ENCODE peak calls at places on chromosome 17, in seven cellular contexts. One of them, this sample, is unnamed.

GRCh38 chr17:2235792-2236365 is 67.7 kb downstream of the SMG6 start:
- DNase-seq in activated T-cell treated with anti-CD3 and anti-CD28 coated beads, Interleukin-2, amount 50 U/mL, for 72 hours: no peak
- DNase-seq in cardiac muscle cell: no peak
- DNase-seq in SK-N-SH: no peak
- DNase-seq in cardiac fibroblast: peak
- DNase-seq in left lobe of liver: no peak
- DNase-seq in HEK293T: no peak
- DNase-seq in this sample: no peak

GRCh38 chr17:850828-851759 is 68.9 kb downstream of the MRM3 start:
- DNase-seq in activated T-cell treated with anti-CD3 and anti-CD28 coated beads, Interleukin-2, amount 50 U/mL, for 72 hours: no peak
- DNase-seq in cardiac muscle cell: peak
- DNase-seq in SK-N-SH: peak
- DNase-seq in cardiac fibroblast: peak
- DNase-seq in left lobe of liver: no peak
- DNase-seq in HEK293T: no peak
- DNase-seq in this sample: peak

GRCh38 chr17:72079700-72080099 is 41.1 kb upstream of the SOX9 start:
- DNase-seq in activated T-cell treated with anti-CD3 and anti-CD28 coated beads, Interleukin-2, amount 50 U/mL, for 72 hours: no peak
- DNase-seq in cardiac muscle cell: no peak
- DNase-seq in SK-N-SH: no peak
- DNase-seq in cardiac fibroblast: peak
- DNase-seq in left lobe of liver: peak
- DNase-seq in HEK293T: no peak
- DNase-seq in this sample: no peak

GRCh38 chr17:36723459-36723858 is 122.1 kb downstream of the MRM1 start:
- DNase-seq in activated T-cell treated with anti-CD3 and anti-CD28 coated beads, Interleukin-2, amount 50 U/mL, for 72 hours: no peak
- DNase-seq in cardiac muscle cell: no peak
- DNase-seq in SK-N-SH: no peak
- DNase-seq in cardiac fibroblast: no peak
- DNase-seq in left lobe of liver: no peak
- DNase-seq in HEK293T: no peak
- DNase-seq in this sample: no peak

GRCh38 chr17:6457688-6458190 is 13.5 kb downstream of the PIMREG start:
- DNase-seq in activated T-cell treated with anti-CD3 and anti-CD28 coated beads, Interleukin-2, amount 50 U/mL, for 72 hours: no peak
- DNase-seq in cardiac muscle cell: no peak
- DNase-seq in SK-N-SH: no peak
- DNase-seq in cardiac fibroblast: no peak
- DNase-seq in left lobe of liver: no peak
- DNase-seq in HEK293T: no peak
- DNase-seq in this sample: no peak

GRCh38 chr17:16652847-16653366 is 743 bp downstream of the ZNF624 start:
- DNase-seq in activated T-cell treated with anti-CD3 and anti-CD28 coated beads, Interleukin-2, amount 50 U/mL, for 72 hours: no peak
- DNase-seq in cardiac muscle cell: no peak
- DNase-seq in SK-N-SH: no peak
- DNase-seq in cardiac fibroblast: peak
- DNase-seq in left lobe of liver: no peak
- DNase-seq in HEK293T: no peak
- DNase-seq in this sample: peak

GRCh38 chr17:44110011-44110686 is 13.3 kb downstream of the HDAC5 start:
- DNase-seq in activated T-cell treated with anti-CD3 and anti-CD28 coated beads, Interleukin-2, amount 50 U/mL, for 72 hours: no peak
- DNase-seq in cardiac muscle cell: no peak
- DNase-seq in SK-N-SH: no peak
- DNase-seq in cardiac fibroblast: no peak
- DNase-seq in left lobe of liver: no peak
- DNase-seq in HEK293T: no peak
- DNase-seq in this sample: no peak

GRCh38 chr17:7043544-7044268 is at the start of gene SLC16A11:
- DNase-seq in activated T-cell treated with anti-CD3 and anti-CD28 coated beads, Interleukin-2, amount 50 U/mL, for 72 hours: peak
- DNase-seq in cardiac muscle cell: no peak
- DNase-seq in SK-N-SH: peak
- DNase-seq in cardiac fibroblast: peak
- DNase-seq in left lobe of liver: peak
- DNase-seq in HEK293T: no peak
- DNase-seq in this sample: peak

GRCh38 chr17:38885044-38885727 is 15.3 kb downstream of the LASP1 start:
- DNase-seq in activated T-cell treated with anti-CD3 and anti-CD28 coated beads, Interleukin-2, amount 50 U/mL, for 72 hours: no peak
- DNase-seq in cardiac muscle cell: no peak
- DNase-seq in SK-N-SH: no peak
- DNase-seq in cardiac fibroblast: no peak
- DNase-seq in left lobe of liver: peak
- DNase-seq in HEK293T: no peak
- DNase-seq in this sample: no peak

This sample was measured in AG08396.